ENCODE peak calls at places on chromosomes 16 and 17, in four cellular contexts. R is NCI-H1417, Q is uterus, L is HFFc6. X is an unnamed sample.

GRCh38 chr16:24670623-24671454 is 58.6 kb upstream of the TNRC6A start:
- DNase-seq in R (peak), L (peak), Q (peak), X (peak)

GRCh38 chr17:39231587-39232551 is 6.1 kb upstream of the STAC2 start:
- DNase-seq in Q (peak), L (peak), R (peak), X (peak)

GRCh38 chr17:49565948-49566491 is 9.7 kb upstream of the NXPH3 start:
- DNase-seq in Q (peak), R (peak), L (no peak), X (peak)

GRCh38 chr17:31467502-31468256 is 76.2 kb downstream of the RAB11FIP4 start:
- DNase-seq in R (no peak), L (no peak), Q (no peak), X (no peak)

GRCh38 chr17:78923660-78924453 is 1.3 kb downstream of the TIMP2 start:
- DNase-seq in R (peak), L (no peak), Q (peak), X (peak)

GRCh38 chr17:79420318-79421243 is 190.3 kb downstream of the RBFOX3 start:
- DNase-seq in R (no peak), Q (no peak), L (no peak), X (no peak)

GRCh38 chr16:86010680-86011141 is 111.7 kb downstream of the IRF8 start:
- DNase-seq in L (no peak), R (no peak), Q (no peak), X (no peak)

GRCh38 chr16:8686031-8686621 is 11.7 kb downstream of the ABAT start:
- DNase-seq in L (no peak), Q (no peak), R (no peak), X (no peak)

GRCh38 chr17:51128089-51128488 is 7.4 kb upstream of the SPAG9 start:
- DNase-seq in R (no peak), L (peak), Q (no peak), X (no peak)

GRCh38 chr16:55943257-55943656 is 68.1 kb upstream of the CES5A start:
- DNase-seq in R (no peak), Q (no peak), L (no peak), X (no peak)

GRCh38 chr16:55392701-55393100 is 68.7 kb downstream of the IRX6 start:
- DNase-seq in R (no peak), Q (no peak), L (no peak), X (no peak)

GRCh38 chr17:17694229-17695081 is 13.2 kb downstream of the RAI1 start:
- DNase-seq in R (peak), L (peak), Q (peak), X (peak)

GRCh38 chr16:685967-686366 is 1.8 kb upstream of the JMJD8 start:
- DNase-seq in L (peak), R (peak), Q (no peak), X (peak)

GRCh38 chr16:4976079-4976478 is 17.9 kb downstream of the SEC14L5 start:
- DNase-seq in L (no peak), R (no peak), Q (no peak), X (no peak)

GRCh38 chr16:74770826-74771526 is 3.6 kb downstream of the FA2H start:
- DNase-seq in L (no peak), R (no peak), Q (no peak), X (no peak)

GRCh38 chr17:82263641-82264040 is 9.9 kb downstream of the CSNK1D start:
- DNase-seq in L (no peak), Q (no peak), R (no peak), X (no peak)

GRCh38 chr16:51577621-51578303 is 426.7 kb upstream of the SALL1 start:
- DNase-seq in R (peak), Q (no peak), L (no peak), X (no peak)

GRCh38 chr17:61720016-61720795 is 129.2 kb upstream of the NACA2 start:
- DNase-seq in R (no peak), Q (no peak), L (no peak), X (no peak)

GRCh38 chr17:4940625-4941021 is 555 bp downstream of the RNF167 start:
- DNase-seq in R (no peak), Q (no peak), L (no peak), X (no peak)

GRCh38 chr16:88552166-88552565 is 18.0 kb upstream of the ZC3H18 start:
- DNase-seq in R (no peak), L (no peak), Q (no peak), X (no peak)

GRCh38 chr16:68005786-68006286 is 6.6 kb upstream of the DPEP2 start:
- DNase-seq in R (peak), L (no peak), Q (no peak), X (no peak)

GRCh38 chr17:78142113-78142861 is 3.9 kb upstream of the C17orf99 start:
- DNase-seq in R (no peak), Q (no peak), L (peak), X (no peak)

GRCh38 chr17:74493381-74493833 is 27.0 kb downstream of the CD300A start:
- DNase-seq in R (peak), Q (peak), L (peak), X (peak)

GRCh38 chr16:51022852-51023251 is 128.2 kb downstream of the SALL1 start:
- DNase-seq in Q (no peak), L (no peak), R (no peak), X (no peak)

GRCh38 chr17:32458367-32458766 is 14.1 kb downstream of the PSMD11 start:
- DNase-seq in R (no peak), Q (no peak), L (no peak), X (no peak)

GRCh38 chr16:73739049-73739769 is 557.4 kb upstream of the PSMD7 start:
- DNase-seq in R (no peak), Q (no peak), L (no peak), X (no peak)

GRCh38 chr17:46793541-46793940 is 25.0 kb downstream of the WNT3 start:
- DNase-seq in L (no peak), R (no peak), Q (no peak), X (no peak)

GRCh38 chr17:80843741-80844156 is 147.9 kb upstream of the CHMP6 start:
- DNase-seq in R (no peak), L (no peak), Q (no peak), X (peak)

GRCh38 chr17:57892820-57893595 is 43.2 kb upstream of the MRPS23 start:
- DNase-seq in L (peak), Q (peak), R (peak), X (peak)

X was measured in ovary.